ENCODE peak calls at places on chromosomes 11 and 22, in four cellular contexts. One of them, this sample, is unnamed.

GRCh38 chr11:130554241-130555055 is 106.0 kb downstream of the ADAMTS15 start:
- DNase-seq in stimulated activated CD4-positive, alpha-beta T cell treated with anti-CD3 and anti-CD28 coated beads, TNF-alpha, amount 100 ng/mL, for 1 hour: no peak
- DNase-seq in activated CD8-positive, alpha-beta memory T cell treated with anti-CD3 and anti-CD28 coated beads, Interleukin-2, amount 10 ng/mL, durations not matched to agents 7 days and 5 days: no peak
- DNase-seq in NCI-H460: no peak
- DNase-seq in this sample: no peak

GRCh38 chr11:91308069-91308468 is 916.5 kb upstream of the FAT3 start:
- DNase-seq in stimulated activated CD4-positive, alpha-beta T cell treated with anti-CD3 and anti-CD28 coated beads, TNF-alpha, amount 100 ng/mL, for 1 hour: no peak
- DNase-seq in activated CD8-positive, alpha-beta memory T cell treated with anti-CD3 and anti-CD28 coated beads, Interleukin-2, amount 10 ng/mL, durations not matched to agents 7 days and 5 days: no peak
- DNase-seq in NCI-H460: no peak
- DNase-seq in this sample: no peak

GRCh38 chr11:125201525-125202121 is 37.1 kb downstream of the PKNOX2 start:
- DNase-seq in stimulated activated CD4-positive, alpha-beta T cell treated with anti-CD3 and anti-CD28 coated beads, TNF-alpha, amount 100 ng/mL, for 1 hour: no peak
- DNase-seq in activated CD8-positive, alpha-beta memory T cell treated with anti-CD3 and anti-CD28 coated beads, Interleukin-2, amount 10 ng/mL, durations not matched to agents 7 days and 5 days: no peak
- DNase-seq in NCI-H460: no peak
- DNase-seq in this sample: peak; percentile 32

GRCh38 chr11:99814738-99815137 is 794.0 kb downstream of the CNTN5 start:
- DNase-seq in stimulated activated CD4-positive, alpha-beta T cell treated with anti-CD3 and anti-CD28 coated beads, TNF-alpha, amount 100 ng/mL, for 1 hour: no peak
- DNase-seq in activated CD8-positive, alpha-beta memory T cell treated with anti-CD3 and anti-CD28 coated beads, Interleukin-2, amount 10 ng/mL, durations not matched to agents 7 days and 5 days: no peak
- DNase-seq in NCI-H460: no peak
- DNase-seq in this sample: no peak

GRCh38 chr22:49853981-49854791 is 542 bp downstream of the ZBED4 start:
- DNase-seq in stimulated activated CD4-positive, alpha-beta T cell treated with anti-CD3 and anti-CD28 coated beads, TNF-alpha, amount 100 ng/mL, for 1 hour: no peak
- DNase-seq in activated CD8-positive, alpha-beta memory T cell treated with anti-CD3 and anti-CD28 coated beads, Interleukin-2, amount 10 ng/mL, durations not matched to agents 7 days and 5 days: peak; percentile 62
- DNase-seq in NCI-H460: no peak
- DNase-seq in this sample: peak; percentile 78

GRCh38 chr11:46066335-46066734 is 54.9 kb downstream of the PHF21A start:
- DNase-seq in stimulated activated CD4-positive, alpha-beta T cell treated with anti-CD3 and anti-CD28 coated beads, TNF-alpha, amount 100 ng/mL, for 1 hour: no peak
- DNase-seq in activated CD8-positive, alpha-beta memory T cell treated with anti-CD3 and anti-CD28 coated beads, Interleukin-2, amount 10 ng/mL, durations not matched to agents 7 days and 5 days: no peak
- DNase-seq in NCI-H460: no peak
- DNase-seq in this sample: no peak

GRCh38 chr11:85705805-85706204 is 19.8 kb upstream of the CCDC89 start:
- DNase-seq in stimulated activated CD4-positive, alpha-beta T cell treated with anti-CD3 and anti-CD28 coated beads, TNF-alpha, amount 100 ng/mL, for 1 hour: no peak
- DNase-seq in activated CD8-positive, alpha-beta memory T cell treated with anti-CD3 and anti-CD28 coated beads, Interleukin-2, amount 10 ng/mL, durations not matched to agents 7 days and 5 days: no peak
- DNase-seq in NCI-H460: no peak
- DNase-seq in this sample: no peak

GRCh38 chr11:3056296-3057068 is 741 bp downstream of the CARS1 start:
- DNase-seq in stimulated activated CD4-positive, alpha-beta T cell treated with anti-CD3 and anti-CD28 coated beads, TNF-alpha, amount 100 ng/mL, for 1 hour: no peak
- DNase-seq in activated CD8-positive, alpha-beta memory T cell treated with anti-CD3 and anti-CD28 coated beads, Interleukin-2, amount 10 ng/mL, durations not matched to agents 7 days and 5 days: peak; percentile 50
- DNase-seq in NCI-H460: no peak
- DNase-seq in this sample: no peak

GRCh38 chr22:41876275-41876674 is 38.6 kb downstream of the SHISA8 start:
- DNase-seq in stimulated activated CD4-positive, alpha-beta T cell treated with anti-CD3 and anti-CD28 coated beads, TNF-alpha, amount 100 ng/mL, for 1 hour: no peak
- DNase-seq in activated CD8-positive, alpha-beta memory T cell treated with anti-CD3 and anti-CD28 coated beads, Interleukin-2, amount 10 ng/mL, durations not matched to agents 7 days and 5 days: no peak
- DNase-seq in NCI-H460: no peak
- DNase-seq in this sample: no peak

GRCh38 chr11:76805206-76805913 is 22.2 kb downstream of the TSKU start:
- DNase-seq in stimulated activated CD4-positive, alpha-beta T cell treated with anti-CD3 and anti-CD28 coated beads, TNF-alpha, amount 100 ng/mL, for 1 hour: no peak
- DNase-seq in activated CD8-positive, alpha-beta memory T cell treated with anti-CD3 and anti-CD28 coated beads, Interleukin-2, amount 10 ng/mL, durations not matched to agents 7 days and 5 days: peak; percentile 73
- DNase-seq in NCI-H460: no peak
- DNase-seq in this sample: peak; percentile 60

GRCh38 chr11:120186799-120187591 is 23.8 kb upstream of the OAF start:
- DNase-seq in stimulated activated CD4-positive, alpha-beta T cell treated with anti-CD3 and anti-CD28 coated beads, TNF-alpha, amount 100 ng/mL, for 1 hour: no peak
- DNase-seq in activated CD8-positive, alpha-beta memory T cell treated with anti-CD3 and anti-CD28 coated beads, Interleukin-2, amount 10 ng/mL, durations not matched to agents 7 days and 5 days: no peak
- DNase-seq in NCI-H460: no peak
- DNase-seq in this sample: peak; percentile 59

GRCh38 chr11:34899633-34900016 is 16.6 kb downstream of the APIP start:
- DNase-seq in stimulated activated CD4-positive, alpha-beta T cell treated with anti-CD3 and anti-CD28 coated beads, TNF-alpha, amount 100 ng/mL, for 1 hour: no peak
- DNase-seq in activated CD8-positive, alpha-beta memory T cell treated with anti-CD3 and anti-CD28 coated beads, Interleukin-2, amount 10 ng/mL, durations not matched to agents 7 days and 5 days: no peak
- DNase-seq in NCI-H460: no peak
- DNase-seq in this sample: no peak

GRCh38 chr11:61792310-61793083 is at the start of the genes FEN1 and TMEM258:
- DNase-seq in stimulated activated CD4-positive, alpha-beta T cell treated with anti-CD3 and anti-CD28 coated beads, TNF-alpha, amount 100 ng/mL, for 1 hour: peak; percentile 68
- DNase-seq in activated CD8-positive, alpha-beta memory T cell treated with anti-CD3 and anti-CD28 coated beads, Interleukin-2, amount 10 ng/mL, durations not matched to agents 7 days and 5 days: peak; percentile 94
- DNase-seq in NCI-H460: peak; percentile 83
- DNase-seq in this sample: peak; percentile 96

GRCh38 chr22:29503811-29504372 is 23.9 kb downstream of the NEFH start:
- DNase-seq in stimulated activated CD4-positive, alpha-beta T cell treated with anti-CD3 and anti-CD28 coated beads, TNF-alpha, amount 100 ng/mL, for 1 hour: no peak
- DNase-seq in activated CD8-positive, alpha-beta memory T cell treated with anti-CD3 and anti-CD28 coated beads, Interleukin-2, amount 10 ng/mL, durations not matched to agents 7 days and 5 days: no peak
- DNase-seq in NCI-H460: peak; percentile 34
- DNase-seq in this sample: no peak

GRCh38 chr11:75365711-75366181 is 14.3 kb upstream of the ARRB1 start:
- DNase-seq in stimulated activated CD4-positive, alpha-beta T cell treated with anti-CD3 and anti-CD28 coated beads, TNF-alpha, amount 100 ng/mL, for 1 hour: no peak
- DNase-seq in activated CD8-positive, alpha-beta memory T cell treated with anti-CD3 and anti-CD28 coated beads, Interleukin-2, amount 10 ng/mL, durations not matched to agents 7 days and 5 days: no peak
- DNase-seq in NCI-H460: no peak
- DNase-seq in this sample: no peak

GRCh38 chr11:134644489-134645456 is 232.7 kb upstream of the B3GAT1 start:
- DNase-seq in stimulated activated CD4-positive, alpha-beta T cell treated with anti-CD3 and anti-CD28 coated beads, TNF-alpha, amount 100 ng/mL, for 1 hour: no peak
- DNase-seq in activated CD8-positive, alpha-beta memory T cell treated with anti-CD3 and anti-CD28 coated beads, Interleukin-2, amount 10 ng/mL, durations not matched to agents 7 days and 5 days: no peak
- DNase-seq in NCI-H460: no peak
- DNase-seq in this sample: no peak

GRCh38 chr22:44309137-44309536 is 3.6 kb downstream of the SHISAL1 start:
- DNase-seq in stimulated activated CD4-positive, alpha-beta T cell treated with anti-CD3 and anti-CD28 coated beads, TNF-alpha, amount 100 ng/mL, for 1 hour: no peak
- DNase-seq in activated CD8-positive, alpha-beta memory T cell treated with anti-CD3 and anti-CD28 coated beads, Interleukin-2, amount 10 ng/mL, durations not matched to agents 7 days and 5 days: no peak
- DNase-seq in NCI-H460: peak; percentile 6
- DNase-seq in this sample: no peak

GRCh38 chr11:26344647-26345046 is 12.7 kb downstream of the ANO3 start:
- DNase-seq in stimulated activated CD4-positive, alpha-beta T cell treated with anti-CD3 and anti-CD28 coated beads, TNF-alpha, amount 100 ng/mL, for 1 hour: no peak
- DNase-seq in activated CD8-positive, alpha-beta memory T cell treated with anti-CD3 and anti-CD28 coated beads, Interleukin-2, amount 10 ng/mL, durations not matched to agents 7 days and 5 days: no peak
- DNase-seq in NCI-H460: no peak
- DNase-seq in this sample: no peak

GRCh38 chr11:69382131-69383128 is 88.5 kb downstream of the MYEOV start:
- DNase-seq in stimulated activated CD4-positive, alpha-beta T cell treated with anti-CD3 and anti-CD28 coated beads, TNF-alpha, amount 100 ng/mL, for 1 hour: no peak
- DNase-seq in activated CD8-positive, alpha-beta memory T cell treated with anti-CD3 and anti-CD28 coated beads, Interleukin-2, amount 10 ng/mL, durations not matched to agents 7 days and 5 days: no peak
- DNase-seq in NCI-H460: peak; percentile 45
- DNase-seq in this sample: peak; percentile 67

GRCh38 chr11:127640822-127641485 is 640.4 kb upstream of the KIRREL3 start:
- DNase-seq in stimulated activated CD4-positive, alpha-beta T cell treated with anti-CD3 and anti-CD28 coated beads, TNF-alpha, amount 100 ng/mL, for 1 hour: no peak
- DNase-seq in activated CD8-positive, alpha-beta memory T cell treated with anti-CD3 and anti-CD28 coated beads, Interleukin-2, amount 10 ng/mL, durations not matched to agents 7 days and 5 days: no peak
- DNase-seq in NCI-H460: no peak
- DNase-seq in this sample: no peak

GRCh38 chr11:12897390-12897789 is 111.7 kb upstream of the RASSF10 start:
- DNase-seq in stimulated activated CD4-positive, alpha-beta T cell treated with anti-CD3 and anti-CD28 coated beads, TNF-alpha, amount 100 ng/mL, for 1 hour: no peak
- DNase-seq in activated CD8-positive, alpha-beta memory T cell treated with anti-CD3 and anti-CD28 coated beads, Interleukin-2, amount 10 ng/mL, durations not matched to agents 7 days and 5 days: no peak
- DNase-seq in NCI-H460: no peak
- DNase-seq in this sample: no peak

GRCh38 chr11:46327829-46328228 is 19.4 kb upstream of the DGKZ start:
- DNase-seq in stimulated activated CD4-positive, alpha-beta T cell treated with anti-CD3 and anti-CD28 coated beads, TNF-alpha, amount 100 ng/mL, for 1 hour: no peak
- DNase-seq in activated CD8-positive, alpha-beta memory T cell treated with anti-CD3 and anti-CD28 coated beads, Interleukin-2, amount 10 ng/mL, durations not matched to agents 7 days and 5 days: no peak
- DNase-seq in NCI-H460: no peak
- DNase-seq in this sample: no peak

GRCh38 chr11:86459682-86460460 is 85.2 kb downstream of the CCDC81 start:
- DNase-seq in stimulated activated CD4-positive, alpha-beta T cell treated with anti-CD3 and anti-CD28 coated beads, TNF-alpha, amount 100 ng/mL, for 1 hour: no peak
- DNase-seq in activated CD8-positive, alpha-beta memory T cell treated with anti-CD3 and anti-CD28 coated beads, Interleukin-2, amount 10 ng/mL, durations not matched to agents 7 days and 5 days: no peak
- DNase-seq in NCI-H460: no peak
- DNase-seq in this sample: no peak

GRCh38 chr11:115148691-115149090 is 355.5 kb downstream of the CADM1 start:
- DNase-seq in stimulated activated CD4-positive, alpha-beta T cell treated with anti-CD3 and anti-CD28 coated beads, TNF-alpha, amount 100 ng/mL, for 1 hour: no peak
- DNase-seq in activated CD8-positive, alpha-beta memory T cell treated with anti-CD3 and anti-CD28 coated beads, Interleukin-2, amount 10 ng/mL, durations not matched to agents 7 days and 5 days: no peak
- DNase-seq in NCI-H460: no peak
- DNase-seq in this sample: no peak

GRCh38 chr11:10925149-10925926 is 67.5 kb upstream of the ZBED5 start:
- DNase-seq in stimulated activated CD4-positive, alpha-beta T cell treated with anti-CD3 and anti-CD28 coated beads, TNF-alpha, amount 100 ng/mL, for 1 hour: no peak
- DNase-seq in activated CD8-positive, alpha-beta memory T cell treated with anti-CD3 and anti-CD28 coated beads, Interleukin-2, amount 10 ng/mL, durations not matched to agents 7 days and 5 days: no peak
- DNase-seq in NCI-H460: no peak
- DNase-seq in this sample: no peak

GRCh38 chr11:106961518-106961917 is 56.8 kb downstream of the GUCY1A2 start:
- DNase-seq in stimulated activated CD4-positive, alpha-beta T cell treated with anti-CD3 and anti-CD28 coated beads, TNF-alpha, amount 100 ng/mL, for 1 hour: no peak
- DNase-seq in activated CD8-positive, alpha-beta memory T cell treated with anti-CD3 and anti-CD28 coated beads, Interleukin-2, amount 10 ng/mL, durations not matched to agents 7 days and 5 days: no peak
- DNase-seq in NCI-H460: peak; percentile 78
- DNase-seq in this sample: no peak

GRCh38 chr22:38017272-38017920 is 33.0 kb upstream of the SOX10 start:
- DNase-seq in stimulated activated CD4-positive, alpha-beta T cell treated with anti-CD3 and anti-CD28 coated beads, TNF-alpha, amount 100 ng/mL, for 1 hour: no peak
- DNase-seq in activated CD8-positive, alpha-beta memory T cell treated with anti-CD3 and anti-CD28 coated beads, Interleukin-2, amount 10 ng/mL, durations not matched to agents 7 days and 5 days: no peak
- DNase-seq in NCI-H460: no peak
- DNase-seq in this sample: peak; percentile 90

GRCh38 chr11:118161786-118162185 is 9.2 kb upstream of the SCN4B start:
- DNase-seq in stimulated activated CD4-positive, alpha-beta T cell treated with anti-CD3 and anti-CD28 coated beads, TNF-alpha, amount 100 ng/mL, for 1 hour: no peak
- DNase-seq in activated CD8-positive, alpha-beta memory T cell treated with anti-CD3 and anti-CD28 coated beads, Interleukin-2, amount 10 ng/mL, durations not matched to agents 7 days and 5 days: no peak
- DNase-seq in NCI-H460: no peak
- DNase-seq in this sample: no peak

GRCh38 chr11:66842896-66843775 is at the start of gene RCE1:
- DNase-seq in stimulated activated CD4-positive, alpha-beta T cell treated with anti-CD3 and anti-CD28 coated beads, TNF-alpha, amount 100 ng/mL, for 1 hour: peak; percentile 87
- DNase-seq in activated CD8-positive, alpha-beta memory T cell treated with anti-CD3 and anti-CD28 coated beads, Interleukin-2, amount 10 ng/mL, durations not matched to agents 7 days and 5 days: peak; percentile 92
- DNase-seq in NCI-H460: peak; percentile 76
- DNase-seq in this sample: peak; percentile 95

GRCh38 chr11:72646024-72646423 is 28.2 kb downstream of the PDE2A start:
- DNase-seq in stimulated activated CD4-positive, alpha-beta T cell treated with anti-CD3 and anti-CD28 coated beads, TNF-alpha, amount 100 ng/mL, for 1 hour: no peak
- DNase-seq in activated CD8-positive, alpha-beta memory T cell treated with anti-CD3 and anti-CD28 coated beads, Interleukin-2, amount 10 ng/mL, durations not matched to agents 7 days and 5 days: no peak
- DNase-seq in NCI-H460: no peak
- DNase-seq in this sample: no peak

GRCh38 chr11:1848640-1849265 is 4.1 kb upstream of the LSP1 start:
- DNase-seq in stimulated activated CD4-positive, alpha-beta T cell treated with anti-CD3 and anti-CD28 coated beads, TNF-alpha, amount 100 ng/mL, for 1 hour: no peak
- DNase-seq in activated CD8-positive, alpha-beta memory T cell treated with anti-CD3 and anti-CD28 coated beads, Interleukin-2, amount 10 ng/mL, durations not matched to agents 7 days and 5 days: no peak
- DNase-seq in NCI-H460: no peak
- DNase-seq in this sample: no peak

GRCh38 chr11:95501761-95502266 is 270.8 kb upstream of the SESN3 start:
- DNase-seq in stimulated activated CD4-positive, alpha-beta T cell treated with anti-CD3 and anti-CD28 coated beads, TNF-alpha, amount 100 ng/mL, for 1 hour: no peak
- DNase-seq in activated CD8-positive, alpha-beta memory T cell treated with anti-CD3 and anti-CD28 coated beads, Interleukin-2, amount 10 ng/mL, durations not matched to agents 7 days and 5 days: no peak
- DNase-seq in NCI-H460: no peak
- DNase-seq in this sample: no peak